ENCODE peak calls at places on chromosome 17, in seven cellular contexts. One of them, this sample, is unnamed.

GRCh38 chr17:7173687-7174602 is 5.2 kb downstream of the ASGR1 start:
- DNase-seq in cardiac fibroblast: no peak
- DNase-seq in fibroblast of lung: peak
- DNase-seq in kidney: peak
- DNase-seq in fibroblast of pulmonary artery: no peak
- DNase-seq in stomach: peak
- DNase-seq in keratinocyte: no peak
- DNase-seq in this sample: no peak

GRCh38 chr17:46056800-46057304 is 57.8 kb downstream of the STH start:
- DNase-seq in keratinocyte: no peak
- DNase-seq in fibroblast of lung: peak
- DNase-seq in cardiac fibroblast: peak
- DNase-seq in fibroblast of pulmonary artery: peak
- DNase-seq in stomach: no peak
- DNase-seq in kidney: no peak
- DNase-seq in this sample: peak

GRCh38 chr17:68460715-68461114 is 3.4 kb upstream of the WIPI1 start:
- DNase-seq in kidney: no peak
- DNase-seq in keratinocyte: no peak
- DNase-seq in fibroblast of pulmonary artery: no peak
- DNase-seq in fibroblast of lung: no peak
- DNase-seq in cardiac fibroblast: no peak
- DNase-seq in stomach: no peak
- DNase-seq in this sample: no peak

GRCh38 chr17:67601897-67602296 is 115.8 kb upstream of the NOL11 start:
- DNase-seq in cardiac fibroblast: peak
- DNase-seq in fibroblast of pulmonary artery: peak
- DNase-seq in fibroblast of lung: no peak
- DNase-seq in kidney: no peak
- DNase-seq in keratinocyte: no peak
- DNase-seq in stomach: no peak
- DNase-seq in this sample: no peak

GRCh38 chr17:59607061-59607460 is 12.6 kb upstream of the CLTC start:
- DNase-seq in cardiac fibroblast: no peak
- DNase-seq in kidney: no peak
- DNase-seq in stomach: no peak
- DNase-seq in keratinocyte: no peak
- DNase-seq in fibroblast of lung: no peak
- DNase-seq in fibroblast of pulmonary artery: no peak
- DNase-seq in this sample: no peak

GRCh38 chr17:55265434-55266021 is 768 bp downstream of the HLF start:
- DNase-seq in fibroblast of pulmonary artery: no peak
- DNase-seq in stomach: no peak
- DNase-seq in kidney: peak
- DNase-seq in keratinocyte: no peak
- DNase-seq in cardiac fibroblast: no peak
- DNase-seq in fibroblast of lung: no peak
- DNase-seq in this sample: no peak

GRCh38 chr17:14784997-14785696 is 480.0 kb downstream of the PMP22 start:
- DNase-seq in cardiac fibroblast: no peak
- DNase-seq in stomach: no peak
- DNase-seq in fibroblast of lung: no peak
- DNase-seq in kidney: no peak
- DNase-seq in fibroblast of pulmonary artery: no peak
- DNase-seq in keratinocyte: no peak
- DNase-seq in this sample: no peak

GRCh38 chr17:13407381-13407780 is 194.3 kb downstream of the HS3ST3A1 start:
- DNase-seq in cardiac fibroblast: no peak
- DNase-seq in fibroblast of lung: no peak
- DNase-seq in fibroblast of pulmonary artery: no peak
- DNase-seq in keratinocyte: no peak
- DNase-seq in kidney: no peak
- DNase-seq in stomach: no peak
- DNase-seq in this sample: no peak

GRCh38 chr17:45144199-45145034 is 3.9 kb upstream of the HEXIM1 start:
- DNase-seq in stomach: peak
- DNase-seq in keratinocyte: no peak
- DNase-seq in kidney: peak
- DNase-seq in fibroblast of pulmonary artery: no peak
- DNase-seq in cardiac fibroblast: peak
- DNase-seq in fibroblast of lung: no peak
- DNase-seq in this sample: no peak

GRCh38 chr17:28407130-28407973 is 1.3 kb upstream of the SLC46A1 start:
- DNase-seq in kidney: no peak
- DNase-seq in keratinocyte: peak
- DNase-seq in fibroblast of lung: no peak
- DNase-seq in stomach: no peak
- DNase-seq in fibroblast of pulmonary artery: no peak
- DNase-seq in cardiac fibroblast: no peak
- DNase-seq in this sample: no peak

GRCh38 chr17:66192378-66192687 is 400 bp upstream of the CEP112 start:
- DNase-seq in kidney: no peak
- DNase-seq in cardiac fibroblast: no peak
- DNase-seq in fibroblast of pulmonary artery: no peak
- DNase-seq in stomach: no peak
- DNase-seq in keratinocyte: no peak
- DNase-seq in fibroblast of lung: no peak
- DNase-seq in this sample: no peak

GRCh38 chr17:39920218-39921210 is 2.1 kb upstream of the GSDMB start:
- DNase-seq in cardiac fibroblast: no peak
- DNase-seq in fibroblast of lung: no peak
- DNase-seq in fibroblast of pulmonary artery: no peak
- DNase-seq in stomach: no peak
- DNase-seq in kidney: peak
- DNase-seq in keratinocyte: no peak
- DNase-seq in this sample: no peak

GRCh38 chr17:42027540-42027889 is 7.6 kb downstream of the NKIRAS2 start:
- DNase-seq in cardiac fibroblast: no peak
- DNase-seq in stomach: no peak
- DNase-seq in fibroblast of pulmonary artery: no peak
- DNase-seq in kidney: no peak
- DNase-seq in keratinocyte: no peak
- DNase-seq in fibroblast of lung: no peak
- DNase-seq in this sample: no peak

DNA sequence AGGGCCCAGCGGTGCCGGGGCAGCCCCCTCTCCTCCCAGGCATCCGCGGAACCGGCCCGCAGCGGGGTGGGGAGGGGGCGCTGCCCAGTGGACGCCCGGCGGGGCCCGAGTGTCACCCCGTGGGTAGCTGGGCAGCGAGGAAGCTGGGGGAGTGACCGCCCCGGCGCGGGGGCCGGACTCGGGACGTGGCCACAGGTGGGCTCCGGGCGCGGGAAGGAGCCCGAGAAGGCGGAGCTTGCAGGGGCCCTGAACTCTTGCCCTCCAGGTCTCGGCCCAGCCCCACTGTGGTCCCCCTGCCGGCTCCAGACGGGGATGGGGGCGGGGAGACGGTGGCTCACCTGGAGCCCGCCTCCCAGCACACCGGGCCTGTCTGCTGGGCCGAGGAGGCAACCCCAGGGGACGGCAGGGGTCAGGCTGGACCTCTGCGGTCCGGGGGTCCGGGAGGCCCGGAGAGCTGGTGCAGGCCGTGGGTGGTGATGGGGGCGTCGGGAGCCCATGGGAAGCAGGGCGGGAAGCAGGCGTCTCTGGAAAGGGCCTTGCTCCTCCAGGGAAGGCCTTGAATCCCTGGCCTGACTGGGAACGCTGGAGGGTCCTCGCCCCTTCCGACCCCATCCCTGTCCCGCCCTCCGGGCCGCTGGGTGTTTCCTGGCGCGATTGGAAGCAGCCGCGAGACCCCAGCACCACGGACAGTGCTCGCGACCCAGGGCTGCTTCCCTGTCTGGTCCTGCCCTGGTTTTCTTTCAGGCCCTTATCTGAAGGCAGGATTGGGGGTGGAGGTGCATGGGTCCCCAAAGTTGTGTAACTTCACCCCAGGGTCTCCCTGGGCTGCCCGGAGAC is 1.9 kb downstream of the MGAT5B start:
- DNase-seq in stomach: no peak
- DNase-seq in cardiac fibroblast: no peak
- DNase-seq in fibroblast of lung: peak
- DNase-seq in kidney: no peak
- DNase-seq in keratinocyte: no peak
- DNase-seq in fibroblast of pulmonary artery: peak
- DNase-seq in this sample: no peak
- TF ChIP-seq CTCF in stomach: no peak
- TF ChIP-seq CTCF in cardiac fibroblast: no peak
- TF ChIP-seq CTCF in fibroblast of lung: no peak
- TF ChIP-seq CTCF in kidney: no peak
- TF ChIP-seq CTCF in keratinocyte: no peak
- TF ChIP-seq CTCF in fibroblast of pulmonary artery: no peak
- TF ChIP-seq CTCF in this sample: no peak

GRCh38 chr17:3815925-3816324 is 14.9 kb upstream of the ITGAE start:
- DNase-seq in stomach: no peak
- DNase-seq in fibroblast of lung: no peak
- DNase-seq in kidney: no peak
- DNase-seq in fibroblast of pulmonary artery: no peak
- DNase-seq in keratinocyte: no peak
- DNase-seq in cardiac fibroblast: no peak
- DNase-seq in this sample: no peak
- TF ChIP-seq CTCF in stomach: no peak
- TF ChIP-seq CTCF in fibroblast of lung: no peak
- TF ChIP-seq CTCF in kidney: no peak
- TF ChIP-seq CTCF in fibroblast of pulmonary artery: no peak
- TF ChIP-seq CTCF in keratinocyte: peak
- TF ChIP-seq CTCF in cardiac fibroblast: no peak
- TF ChIP-seq CTCF in this sample: no peak

DNA sequence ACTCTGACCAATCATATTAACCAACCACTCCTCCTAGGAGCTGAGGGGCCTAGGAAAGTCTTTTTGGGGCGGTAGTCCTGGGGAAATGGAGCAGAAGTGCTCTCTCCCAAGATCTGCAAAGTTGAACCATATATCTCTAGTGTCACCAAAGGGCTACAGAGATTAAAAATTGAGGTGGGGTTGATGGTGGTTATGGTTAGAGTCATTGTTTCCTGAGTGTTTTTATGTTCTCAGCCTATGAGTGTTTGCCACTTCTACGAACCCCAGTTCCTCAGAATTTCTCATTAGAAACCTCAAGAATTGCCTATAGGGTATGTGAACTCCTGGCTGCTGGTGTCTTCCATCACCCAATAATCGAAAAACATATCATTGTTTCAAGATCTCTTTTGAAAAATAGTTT is 217.8 kb downstream of the CDRT15L2 start:
- DNase-seq in keratinocyte: no peak
- DNase-seq in cardiac fibroblast: no peak
- DNase-seq in kidney: no peak
- DNase-seq in fibroblast of lung: no peak
- DNase-seq in stomach: no peak
- DNase-seq in fibroblast of pulmonary artery: no peak
- DNase-seq in this sample: no peak
- TF ChIP-seq CTCF in keratinocyte: no peak
- TF ChIP-seq CTCF in cardiac fibroblast: no peak
- TF ChIP-seq CTCF in kidney: no peak
- TF ChIP-seq CTCF in fibroblast of lung: no peak
- TF ChIP-seq CTCF in stomach: no peak
- TF ChIP-seq CTCF in fibroblast of pulmonary artery: no peak
- TF ChIP-seq CTCF in this sample: no peak

GRCh38 chr17:81723651-81724209 is 11.6 kb downstream of the SLC25A10 start:
- DNase-seq in kidney: no peak
- DNase-seq in fibroblast of lung: no peak
- DNase-seq in stomach: peak
- DNase-seq in keratinocyte: no peak
- DNase-seq in cardiac fibroblast: no peak
- DNase-seq in fibroblast of pulmonary artery: no peak
- DNase-seq in this sample: no peak

GRCh38 chr17:81717766-81718089 is 5.6 kb downstream of the SLC25A10 start:
- DNase-seq in fibroblast of pulmonary artery: no peak
- DNase-seq in keratinocyte: no peak
- DNase-seq in stomach: no peak
- DNase-seq in kidney: no peak
- DNase-seq in fibroblast of lung: no peak
- DNase-seq in cardiac fibroblast: no peak
- DNase-seq in this sample: no peak

GRCh38 chr17:81719410-81720266 is 7.6 kb downstream of the SLC25A10 start:
- DNase-seq in stomach: no peak
- DNase-seq in keratinocyte: no peak
- DNase-seq in fibroblast of lung: no peak
- DNase-seq in kidney: no peak
- DNase-seq in cardiac fibroblast: no peak
- DNase-seq in fibroblast of pulmonary artery: no peak
- DNase-seq in this sample: no peak

GRCh38 chr17:81722184-81723120 is 10.4 kb downstream of the SLC25A10 start:
- DNase-seq in kidney: peak
- DNase-seq in keratinocyte: no peak
- DNase-seq in fibroblast of pulmonary artery: peak
- DNase-seq in cardiac fibroblast: peak
- DNase-seq in fibroblast of lung: no peak
- DNase-seq in stomach: peak
- DNase-seq in this sample: no peak

DNA sequence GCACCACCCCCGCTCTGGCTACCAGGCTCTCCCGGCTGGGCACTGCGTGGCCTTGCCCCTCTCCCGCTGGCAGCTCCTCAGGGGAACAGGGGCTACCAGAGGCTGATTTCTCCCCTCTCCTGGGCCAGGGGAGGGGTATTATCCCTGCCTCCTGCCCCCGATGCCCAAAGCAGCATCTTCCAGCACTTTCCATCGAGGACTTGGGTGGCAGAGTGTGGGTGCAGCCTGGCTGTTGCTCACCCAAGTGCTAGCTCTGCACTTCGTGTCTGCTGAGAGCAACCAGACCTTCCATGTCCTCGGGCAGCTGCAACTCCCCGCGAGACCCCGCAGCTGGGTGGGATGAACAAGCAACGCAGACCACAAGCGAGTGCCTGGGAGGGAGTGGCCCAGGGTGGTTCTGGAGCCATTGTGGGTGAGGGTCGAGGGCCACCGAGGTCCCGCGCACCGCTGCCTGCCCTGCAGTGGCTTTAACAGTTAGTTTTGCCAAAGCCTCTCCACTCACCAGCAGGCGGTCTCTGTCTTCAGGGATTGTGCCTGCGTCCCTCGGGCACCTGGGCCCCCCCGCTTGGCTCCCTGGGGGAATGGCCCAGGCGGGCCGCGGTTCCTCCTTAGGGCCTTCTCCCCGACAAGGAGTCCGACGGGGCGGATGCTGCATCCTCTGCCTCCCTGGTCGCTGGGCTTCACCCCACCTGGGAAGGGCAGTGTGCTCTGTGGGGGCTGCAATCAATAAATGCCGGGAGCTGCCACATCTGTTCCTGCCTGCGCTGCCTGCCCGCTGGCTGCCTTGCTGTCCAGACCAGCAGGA is 8.4 kb downstream of the SLC25A10 start:
- DNase-seq in fibroblast of pulmonary artery: no peak
- DNase-seq in fibroblast of lung: no peak
- DNase-seq in cardiac fibroblast: no peak
- DNase-seq in stomach: no peak
- DNase-seq in kidney: no peak
- DNase-seq in keratinocyte: no peak
- DNase-seq in this sample: no peak
- TF ChIP-seq CTCF in fibroblast of pulmonary artery: no peak
- TF ChIP-seq CTCF in fibroblast of lung: no peak
- TF ChIP-seq CTCF in cardiac fibroblast: no peak
- TF ChIP-seq CTCF in stomach: no peak
- TF ChIP-seq CTCF in kidney: no peak
- TF ChIP-seq CTCF in keratinocyte: no peak
- TF ChIP-seq CTCF in this sample: no peak

GRCh38 chr17:4554997-4555799 is at the start of gene MYBBP1A:
- DNase-seq in fibroblast of pulmonary artery: peak
- DNase-seq in kidney: peak
- DNase-seq in keratinocyte: peak
- DNase-seq in fibroblast of lung: peak
- DNase-seq in stomach: peak
- DNase-seq in cardiac fibroblast: peak
- DNase-seq in this sample: peak
- TF ChIP-seq CTCF in fibroblast of pulmonary artery: peak
- TF ChIP-seq CTCF in kidney: peak
- TF ChIP-seq CTCF in keratinocyte: no peak
- TF ChIP-seq CTCF in fibroblast of lung: peak
- TF ChIP-seq CTCF in stomach: peak
- TF ChIP-seq CTCF in cardiac fibroblast: peak
- TF ChIP-seq CTCF in this sample: peak

This sample was measured in AG09319.